ENCODE peak calls at places on chromosomes 4 and X, in six cellular contexts. One of them, this sample, is unnamed.

GRCh38 chr4:88196523-88197185 is 38.2 kb upstream of the ABCG2 start:
- ATAC-seq in lung: no peak
- ATAC-seq in effector memory CD8-positive, alpha-beta T cell: no peak
- ATAC-seq in PC-3: peak
- ATAC-seq in stimulated activated naive CD8-positive, alpha-beta T cell treated with anti-CD3 and anti-CD28 coated beads, Interleukin-15, Interleukin-2, amounts not matched to agents 100 U/mL and 50 U/mL, for 24 hours: peak
- ATAC-seq in left lung: no peak
- ATAC-seq in this sample: no peak

GRCh38 chr4:140689628-140690027 is 66.6 kb downstream of the TBC1D9 start:
- ATAC-seq in PC-3: no peak
- ATAC-seq in effector memory CD8-positive, alpha-beta T cell: no peak
- ATAC-seq in lung: no peak
- ATAC-seq in stimulated activated naive CD8-positive, alpha-beta T cell treated with anti-CD3 and anti-CD28 coated beads, Interleukin-15, Interleukin-2, amounts not matched to agents 100 U/mL and 50 U/mL, for 24 hours: no peak
- ATAC-seq in left lung: no peak
- ATAC-seq in this sample: no peak

GRCh38 chr4:92101609-92102231 is 202.0 kb upstream of the GRID2 start:
- ATAC-seq in left lung: peak
- ATAC-seq in lung: peak
- ATAC-seq in effector memory CD8-positive, alpha-beta T cell: no peak
- ATAC-seq in PC-3: peak
- ATAC-seq in stimulated activated naive CD8-positive, alpha-beta T cell treated with anti-CD3 and anti-CD28 coated beads, Interleukin-15, Interleukin-2, amounts not matched to agents 100 U/mL and 50 U/mL, for 24 hours: no peak
- ATAC-seq in this sample: peak

GRCh38 chrX:97026406-97026805 is 142.7 kb downstream of the RPA4 start:
- ATAC-seq in lung: no peak
- ATAC-seq in left lung: no peak
- ATAC-seq in PC-3: no peak
- ATAC-seq in stimulated activated naive CD8-positive, alpha-beta T cell treated with anti-CD3 and anti-CD28 coated beads, Interleukin-15, Interleukin-2, amounts not matched to agents 100 U/mL and 50 U/mL, for 24 hours: no peak
- ATAC-seq in effector memory CD8-positive, alpha-beta T cell: no peak
- ATAC-seq in this sample: no peak

GRCh38 chr4:109022941-109023340 is 260.1 kb upstream of the ETNPPL start:
- ATAC-seq in lung: no peak
- ATAC-seq in PC-3: no peak
- ATAC-seq in left lung: no peak
- ATAC-seq in stimulated activated naive CD8-positive, alpha-beta T cell treated with anti-CD3 and anti-CD28 coated beads, Interleukin-15, Interleukin-2, amounts not matched to agents 100 U/mL and 50 U/mL, for 24 hours: no peak
- ATAC-seq in effector memory CD8-positive, alpha-beta T cell: no peak
- ATAC-seq in this sample: no peak

GRCh38 chr4:140174535-140174934 is 20.6 kb upstream of the MAML3 start:
- ATAC-seq in lung: no peak
- ATAC-seq in effector memory CD8-positive, alpha-beta T cell: no peak
- ATAC-seq in PC-3: no peak
- ATAC-seq in left lung: no peak
- ATAC-seq in stimulated activated naive CD8-positive, alpha-beta T cell treated with anti-CD3 and anti-CD28 coated beads, Interleukin-15, Interleukin-2, amounts not matched to agents 100 U/mL and 50 U/mL, for 24 hours: no peak
- ATAC-seq in this sample: peak

GRCh38 chr4:168507178-168507577 is 10.3 kb downstream of the PALLD start:
- ATAC-seq in effector memory CD8-positive, alpha-beta T cell: no peak
- ATAC-seq in stimulated activated naive CD8-positive, alpha-beta T cell treated with anti-CD3 and anti-CD28 coated beads, Interleukin-15, Interleukin-2, amounts not matched to agents 100 U/mL and 50 U/mL, for 24 hours: no peak
- ATAC-seq in lung: no peak
- ATAC-seq in PC-3: no peak
- ATAC-seq in left lung: no peak
- ATAC-seq in this sample: no peak

GRCh38 chr4:79014230-79014629 is 75.0 kb upstream of the PAQR3 start:
- ATAC-seq in lung: no peak
- ATAC-seq in left lung: no peak
- ATAC-seq in PC-3: no peak
- ATAC-seq in stimulated activated naive CD8-positive, alpha-beta T cell treated with anti-CD3 and anti-CD28 coated beads, Interleukin-15, Interleukin-2, amounts not matched to agents 100 U/mL and 50 U/mL, for 24 hours: no peak
- ATAC-seq in effector memory CD8-positive, alpha-beta T cell: no peak
- ATAC-seq in this sample: no peak

GRCh38 chr4:102586002-102586643 is 85.0 kb downstream of the NFKB1 start:
- ATAC-seq in left lung: no peak
- ATAC-seq in lung: no peak
- ATAC-seq in stimulated activated naive CD8-positive, alpha-beta T cell treated with anti-CD3 and anti-CD28 coated beads, Interleukin-15, Interleukin-2, amounts not matched to agents 100 U/mL and 50 U/mL, for 24 hours: peak
- ATAC-seq in effector memory CD8-positive, alpha-beta T cell: peak
- ATAC-seq in PC-3: no peak
- ATAC-seq in this sample: no peak

GRCh38 chrX:111071542-111072277 is 24.3 kb upstream of the PAK3 start:
- ATAC-seq in stimulated activated naive CD8-positive, alpha-beta T cell treated with anti-CD3 and anti-CD28 coated beads, Interleukin-15, Interleukin-2, amounts not matched to agents 100 U/mL and 50 U/mL, for 24 hours: no peak
- ATAC-seq in left lung: no peak
- ATAC-seq in lung: no peak
- ATAC-seq in effector memory CD8-positive, alpha-beta T cell: no peak
- ATAC-seq in PC-3: no peak
- ATAC-seq in this sample: no peak

GRCh38 chr4:90958256-90958895 is 831.2 kb downstream of the CCSER1 start:
- ATAC-seq in lung: no peak
- ATAC-seq in stimulated activated naive CD8-positive, alpha-beta T cell treated with anti-CD3 and anti-CD28 coated beads, Interleukin-15, Interleukin-2, amounts not matched to agents 100 U/mL and 50 U/mL, for 24 hours: no peak
- ATAC-seq in left lung: no peak
- ATAC-seq in PC-3: peak
- ATAC-seq in effector memory CD8-positive, alpha-beta T cell: no peak
- ATAC-seq in this sample: no peak